ENCODE peak calls at places on chromosomes 2 and 18, in six cellular contexts. E is effector memory CD4-positive, alpha-beta T cell; C is NCI-H2029; L is NCI-H748 treated with DMSO at 0.1 percent for 48 hours; N is stimulated activated CD4-positive, alpha-beta T cell treated with anti-CD3 and anti-CD28 coated beads, TNF-alpha, amount 100 ng/mL, for 4 hours; O is AG09309. U is an unnamed sample.
A peak's percentile ranks its signal among the peaks of the same experiment; 100 is the strongest.

GRCh38 chr2:43787895-43788294 is 14.1 kb downstream of the DYNC2LI1 start:
- DNase-seq in E (no peak), C (no peak), L (no peak), N (no peak), O (no peak), U (no peak)

GRCh38 chr2:159243521-159243920 is 43.0 kb downstream of the WDSUB1 start:
- DNase-seq in E (no peak), C (no peak), L (no peak), N (no peak), O (no peak), U (peak; percentile 53)

GRCh38 chr2:69771461-69771860 is 29.5 kb downstream of the ANXA4 start:
- DNase-seq in E (no peak), C (no peak), L (no peak), N (no peak), O (no peak), U (no peak)

GRCh38 chr2:115650827-115651226 is 1208.4 kb downstream of the DPP10 start:
- DNase-seq in E (no peak), C (no peak), L (no peak), N (no peak), O (no peak), U (no peak)

GRCh38 chr18:79513381-79514081 is 117.8 kb downstream of the NFATC1 start:
- DNase-seq in E (no peak), C (no peak), L (no peak), N (no peak), O (no peak), U (no peak)

GRCh38 chr2:222248818-222249217 is 50.0 kb downstream of the PAX3 start:
- DNase-seq in E (no peak), C (no peak), L (no peak), N (no peak), O (no peak), U (no peak)

GRCh38 chr2:240960963-240961876 is 37.2 kb upstream of the SNED1 start:
- DNase-seq in E (no peak), C (no peak), L (no peak), N (no peak), O (no peak), U (no peak)

GRCh38 chr2:241315879-241316700 is at the start of gene SEPTIN2:
- DNase-seq in E (peak; percentile 70), C (peak; percentile 30), L (no peak), N (peak; percentile 70), O (no peak), U (peak; percentile 12)

GRCh38 chr2:225458431-225459117 is 59.1 kb downstream of the NYAP2 start:
- DNase-seq in E (no peak), C (no peak), L (no peak), N (no peak), O (no peak), U (no peak)

GRCh38 chr2:157261199-157261782 is 3.8 kb downstream of the GALNT5 start:
- DNase-seq in E (no peak), C (peak; percentile 46), L (peak; percentile 61), N (no peak), O (no peak), U (peak; percentile 86)

GRCh38 chr2:241576293-241576654 is 17.7 kb downstream of the BOK start:
- DNase-seq in E (no peak), C (no peak), L (no peak), N (no peak), O (no peak), U (no peak)

GRCh38 chr2:109535217-109535946 is 78.4 kb downstream of the SEPTIN10 start:
- DNase-seq in E (no peak), C (no peak), L (no peak), N (no peak), O (no peak), U (no peak)

GRCh38 chr2:40364143-40364903 is 87.6 kb downstream of the SLC8A1 start:
- DNase-seq in E (no peak), C (no peak), L (no peak), N (no peak), O (no peak), U (peak; percentile 26)

GRCh38 chr2:240530181-240530580 is 27.6 kb downstream of the ANKMY1 start:
- DNase-seq in E (no peak), C (no peak), L (no peak), N (no peak), O (no peak), U (no peak)

GRCh38 chr2:11097038-11097720 is 58.1 kb upstream of the SLC66A3 start:
- DNase-seq in E (no peak), C (no peak), L (no peak), N (no peak), O (peak; percentile 34), U (peak; percentile 72)

GRCh38 chr2:166539340-166540162 is 45.5 kb upstream of the SCN7A start:
- DNase-seq in E (no peak), C (peak; percentile 52), L (peak; percentile 65), N (no peak), O (peak; percentile 20), U (peak; percentile 95)

GRCh38 chr2:128321421-128321775 is 2.7 kb upstream of the HS6ST1 start:
- DNase-seq in E (no peak), C (no peak), L (no peak), N (no peak), O (no peak), U (no peak)

GRCh38 chr18:26540041-26540628 is 8.2 kb downstream of the KCTD1 start:
- DNase-seq in E (no peak), C (no peak), L (no peak), N (no peak), O (peak; percentile 13), U (peak; percentile 44)

GRCh38 chr18:40911041-40911440 is 1044.0 kb upstream of the PIK3C3 start:
- DNase-seq in E (no peak), C (no peak), L (no peak), N (no peak), O (no peak), U (peak; percentile 49)

GRCh38 chr2:149038442-149039212 is at the start of gene LYPD6B:
- DNase-seq in E (no peak), C (peak; percentile 35), L (peak; percentile 56), N (no peak), O (no peak), U (peak; percentile 63)

GRCh38 chr2:109375656-109376055 is 238.1 kb downstream of the SEPTIN10 start:
- DNase-seq in E (no peak), C (no peak), L (no peak), N (no peak), O (no peak), U (no peak)

GRCh38 chr2:73931531-73932500 is 5.1 kb downstream of the DGUOK start:
- DNase-seq in E (no peak), C (no peak), L (no peak), N (no peak), O (no peak), U (peak; percentile 45)

GRCh38 chr2:75292826-75293225 is 93.5 kb upstream of the TACR1 start:
- DNase-seq in E (no peak), C (no peak), L (no peak), N (no peak), O (peak; percentile 34), U (peak; percentile 88)

GRCh38 chr2:202042444-202042843 is 8.8 kb downstream of the FZD7 start:
- DNase-seq in E (no peak), C (no peak), L (no peak), N (no peak), O (no peak), U (peak; percentile 46)

GRCh38 chr2:42101641-42102605 is 54.1 kb downstream of the PKDCC start:
- DNase-seq in E (peak; percentile 94), C (peak; percentile 14), L (no peak), N (peak; percentile 73), O (peak; percentile 47), U (peak; percentile 23)

GRCh38 chr2:231102772-231103171 is 22.1 kb downstream of the HTR2B start:
- DNase-seq in E (no peak), C (no peak), L (no peak), N (no peak), O (no peak), U (no peak)

GRCh38 chr2:142557391-142557790 is 320.1 kb upstream of the KYNU start:
- DNase-seq in E (no peak), C (no peak), L (no peak), N (no peak), O (no peak), U (no peak)

GRCh38 chr2:105736145-105736544 is 8.6 kb upstream of the NCK2 start:
- DNase-seq in E (no peak), C (no peak), L (no peak), N (no peak), O (no peak), U (no peak)